ENCODE peak calls at places on chromosome 11, in ten cellular contexts. One of them, this sample, is unnamed.

GRCh38 chr11:124943242-124943641 is 7.4 kb upstream of the HEPACAM start:
- DNase-seq in GM12865: no peak
- DNase-seq in SJSA1: no peak
- DNase-seq in dorsolateral prefrontal cortex: peak
- DNase-seq in AG10803: no peak
- DNase-seq in GM23248: no peak
- DNase-seq in neural progenitor cell: no peak
- DNase-seq in cardiac fibroblast: no peak
- DNase-seq in mucosa of descending colon: no peak
- DNase-seq in prostate gland: no peak
- DNase-seq in this sample: no peak

GRCh38 chr11:77449060-77449521 is 24.8 kb downstream of the PAK1 start:
- DNase-seq in GM12865: peak
- DNase-seq in SJSA1: no peak
- DNase-seq in dorsolateral prefrontal cortex: no peak
- DNase-seq in AG10803: no peak
- DNase-seq in GM23248: no peak
- DNase-seq in neural progenitor cell: no peak
- DNase-seq in cardiac fibroblast: no peak
- DNase-seq in mucosa of descending colon: no peak
- DNase-seq in prostate gland: no peak
- DNase-seq in this sample: no peak

GRCh38 chr11:104731890-104732289 is 166.4 kb downstream of the CASP12 start:
- DNase-seq in GM12865: no peak
- DNase-seq in SJSA1: no peak
- DNase-seq in dorsolateral prefrontal cortex: no peak
- DNase-seq in AG10803: no peak
- DNase-seq in GM23248: no peak
- DNase-seq in neural progenitor cell: no peak
- DNase-seq in cardiac fibroblast: no peak
- DNase-seq in mucosa of descending colon: no peak
- DNase-seq in prostate gland: no peak
- DNase-seq in this sample: no peak

GRCh38 chr11:12469451-12469850 is 92.1 kb downstream of the PARVA start:
- DNase-seq in GM12865: no peak
- DNase-seq in SJSA1: no peak
- DNase-seq in dorsolateral prefrontal cortex: no peak
- DNase-seq in AG10803: peak
- DNase-seq in GM23248: peak
- DNase-seq in neural progenitor cell: no peak
- DNase-seq in cardiac fibroblast: no peak
- DNase-seq in mucosa of descending colon: no peak
- DNase-seq in prostate gland: no peak
- DNase-seq in this sample: no peak

GRCh38 chr11:104529213-104529612 is 365.3 kb upstream of the PDGFD start:
- DNase-seq in GM12865: no peak
- DNase-seq in SJSA1: no peak
- DNase-seq in dorsolateral prefrontal cortex: no peak
- DNase-seq in AG10803: no peak
- DNase-seq in GM23248: no peak
- DNase-seq in neural progenitor cell: no peak
- DNase-seq in cardiac fibroblast: no peak
- DNase-seq in mucosa of descending colon: no peak
- DNase-seq in prostate gland: no peak
- DNase-seq in this sample: peak

GRCh38 chr11:55554169-55554568 is at the start of gene OR4C15:
- DNase-seq in GM12865: no peak
- DNase-seq in SJSA1: no peak
- DNase-seq in dorsolateral prefrontal cortex: no peak
- DNase-seq in AG10803: no peak
- DNase-seq in GM23248: no peak
- DNase-seq in neural progenitor cell: no peak
- DNase-seq in cardiac fibroblast: no peak
- DNase-seq in mucosa of descending colon: no peak
- DNase-seq in prostate gland: no peak
- DNase-seq in this sample: no peak

GRCh38 chr11:69744435-69744834 is 30.7 kb downstream of the FGF4 start:
- DNase-seq in GM12865: no peak
- DNase-seq in SJSA1: peak
- DNase-seq in dorsolateral prefrontal cortex: no peak
- DNase-seq in AG10803: peak
- DNase-seq in GM23248: no peak
- DNase-seq in neural progenitor cell: no peak
- DNase-seq in cardiac fibroblast: peak
- DNase-seq in mucosa of descending colon: no peak
- DNase-seq in prostate gland: no peak
- DNase-seq in this sample: peak

GRCh38 chr11:86623041-86623621 is 49.3 kb downstream of the ME3 start:
- DNase-seq in GM12865: no peak
- DNase-seq in SJSA1: no peak
- DNase-seq in dorsolateral prefrontal cortex: no peak
- DNase-seq in AG10803: peak
- DNase-seq in GM23248: peak
- DNase-seq in neural progenitor cell: no peak
- DNase-seq in cardiac fibroblast: no peak
- DNase-seq in mucosa of descending colon: no peak
- DNase-seq in prostate gland: no peak
- DNase-seq in this sample: no peak

GRCh38 chr11:100515087-100515486 is 172.0 kb upstream of the ARHGAP42 start:
- DNase-seq in GM12865: no peak
- DNase-seq in SJSA1: peak
- DNase-seq in dorsolateral prefrontal cortex: no peak
- DNase-seq in AG10803: no peak
- DNase-seq in GM23248: peak
- DNase-seq in neural progenitor cell: peak
- DNase-seq in cardiac fibroblast: peak
- DNase-seq in mucosa of descending colon: no peak
- DNase-seq in prostate gland: no peak
- DNase-seq in this sample: no peak

GRCh38 chr11:100824041-100824440 is 137.0 kb downstream of the ARHGAP42 start:
- DNase-seq in GM12865: no peak
- DNase-seq in SJSA1: no peak
- DNase-seq in dorsolateral prefrontal cortex: no peak
- DNase-seq in AG10803: peak
- DNase-seq in GM23248: no peak
- DNase-seq in neural progenitor cell: no peak
- DNase-seq in cardiac fibroblast: no peak
- DNase-seq in mucosa of descending colon: no peak
- DNase-seq in prostate gland: no peak
- DNase-seq in this sample: no peak

GRCh38 chr11:68579455-68579854 is 104.9 kb upstream of the GAL start:
- DNase-seq in GM12865: no peak
- DNase-seq in SJSA1: no peak
- DNase-seq in dorsolateral prefrontal cortex: no peak
- DNase-seq in AG10803: no peak
- DNase-seq in GM23248: no peak
- DNase-seq in neural progenitor cell: no peak
- DNase-seq in cardiac fibroblast: peak
- DNase-seq in mucosa of descending colon: no peak
- DNase-seq in prostate gland: no peak
- DNase-seq in this sample: no peak

GRCh38 chr11:129938764-129939163 is 43.4 kb upstream of the NFRKB start:
- DNase-seq in GM12865: no peak
- DNase-seq in SJSA1: no peak
- DNase-seq in dorsolateral prefrontal cortex: no peak
- DNase-seq in AG10803: no peak
- DNase-seq in GM23248: no peak
- DNase-seq in neural progenitor cell: no peak
- DNase-seq in cardiac fibroblast: no peak
- DNase-seq in mucosa of descending colon: no peak
- DNase-seq in prostate gland: no peak
- DNase-seq in this sample: no peak

GRCh38 chr11:2518983-2519340 is 74.2 kb downstream of the KCNQ1 start:
- DNase-seq in GM12865: no peak
- DNase-seq in SJSA1: no peak
- DNase-seq in dorsolateral prefrontal cortex: peak
- DNase-seq in AG10803: no peak
- DNase-seq in GM23248: no peak
- DNase-seq in neural progenitor cell: peak
- DNase-seq in cardiac fibroblast: no peak
- DNase-seq in mucosa of descending colon: peak
- DNase-seq in prostate gland: no peak
- DNase-seq in this sample: no peak
- H3K4me3 ChIP-seq in GM12865: no peak
- H3K4me3 ChIP-seq in SJSA1: no peak
- H3K4me3 ChIP-seq in dorsolateral prefrontal cortex: no peak
- H3K4me3 ChIP-seq in AG10803: no peak
- H3K4me3 ChIP-seq in GM23248: no peak
- H3K4me3 ChIP-seq in neural progenitor cell: no peak
- H3K4me3 ChIP-seq in cardiac fibroblast: no peak
- H3K4me3 ChIP-seq in mucosa of descending colon: no peak
- H3K4me3 ChIP-seq in prostate gland: no peak
- H3K4me3 ChIP-seq in this sample: no peak

GRCh38 chr11:74749127-74749964 is 697 bp downstream of the RNF169 start:
- DNase-seq in GM12865: peak
- DNase-seq in SJSA1: peak
- DNase-seq in dorsolateral prefrontal cortex: no peak
- DNase-seq in AG10803: peak
- DNase-seq in GM23248: peak
- DNase-seq in neural progenitor cell: peak
- DNase-seq in cardiac fibroblast: peak
- DNase-seq in mucosa of descending colon: peak
- DNase-seq in prostate gland: peak
- DNase-seq in this sample: no peak

GRCh38 chr11:74755395-74755995 is 6.8 kb downstream of the RNF169 start:
- DNase-seq in GM12865: no peak
- DNase-seq in SJSA1: peak
- DNase-seq in dorsolateral prefrontal cortex: no peak
- DNase-seq in AG10803: no peak
- DNase-seq in GM23248: peak
- DNase-seq in neural progenitor cell: no peak
- DNase-seq in cardiac fibroblast: peak
- DNase-seq in mucosa of descending colon: no peak
- DNase-seq in prostate gland: no peak
- DNase-seq in this sample: no peak

GRCh38 chr11:74749965-74750296 is 1.3 kb downstream of the RNF169 start:
- DNase-seq in GM12865: peak
- DNase-seq in SJSA1: no peak
- DNase-seq in dorsolateral prefrontal cortex: no peak
- DNase-seq in AG10803: no peak
- DNase-seq in GM23248: peak
- DNase-seq in neural progenitor cell: no peak
- DNase-seq in cardiac fibroblast: no peak
- DNase-seq in mucosa of descending colon: no peak
- DNase-seq in prostate gland: no peak
- DNase-seq in this sample: no peak

GRCh38 chr11:74756571-74756970 is 7.9 kb downstream of the RNF169 start:
- DNase-seq in GM12865: no peak
- DNase-seq in SJSA1: no peak
- DNase-seq in dorsolateral prefrontal cortex: no peak
- DNase-seq in AG10803: no peak
- DNase-seq in GM23248: no peak
- DNase-seq in neural progenitor cell: no peak
- DNase-seq in cardiac fibroblast: no peak
- DNase-seq in mucosa of descending colon: no peak
- DNase-seq in prostate gland: no peak
- DNase-seq in this sample: no peak

GRCh38 chr11:74754507-74755255 is 6.0 kb downstream of the RNF169 start:
- DNase-seq in GM12865: peak
- DNase-seq in SJSA1: peak
- DNase-seq in dorsolateral prefrontal cortex: no peak
- DNase-seq in AG10803: peak
- DNase-seq in GM23248: peak
- DNase-seq in neural progenitor cell: no peak
- DNase-seq in cardiac fibroblast: peak
- DNase-seq in mucosa of descending colon: no peak
- DNase-seq in prostate gland: no peak
- DNase-seq in this sample: peak
- H3K4me3 ChIP-seq in GM12865: no peak
- H3K4me3 ChIP-seq in SJSA1: peak
- H3K4me3 ChIP-seq in dorsolateral prefrontal cortex: no peak
- H3K4me3 ChIP-seq in AG10803: peak
- H3K4me3 ChIP-seq in GM23248: peak
- H3K4me3 ChIP-seq in neural progenitor cell: no peak
- H3K4me3 ChIP-seq in cardiac fibroblast: peak
- H3K4me3 ChIP-seq in mucosa of descending colon: no peak
- H3K4me3 ChIP-seq in prostate gland: no peak
- H3K4me3 ChIP-seq in this sample: no peak

DNA sequence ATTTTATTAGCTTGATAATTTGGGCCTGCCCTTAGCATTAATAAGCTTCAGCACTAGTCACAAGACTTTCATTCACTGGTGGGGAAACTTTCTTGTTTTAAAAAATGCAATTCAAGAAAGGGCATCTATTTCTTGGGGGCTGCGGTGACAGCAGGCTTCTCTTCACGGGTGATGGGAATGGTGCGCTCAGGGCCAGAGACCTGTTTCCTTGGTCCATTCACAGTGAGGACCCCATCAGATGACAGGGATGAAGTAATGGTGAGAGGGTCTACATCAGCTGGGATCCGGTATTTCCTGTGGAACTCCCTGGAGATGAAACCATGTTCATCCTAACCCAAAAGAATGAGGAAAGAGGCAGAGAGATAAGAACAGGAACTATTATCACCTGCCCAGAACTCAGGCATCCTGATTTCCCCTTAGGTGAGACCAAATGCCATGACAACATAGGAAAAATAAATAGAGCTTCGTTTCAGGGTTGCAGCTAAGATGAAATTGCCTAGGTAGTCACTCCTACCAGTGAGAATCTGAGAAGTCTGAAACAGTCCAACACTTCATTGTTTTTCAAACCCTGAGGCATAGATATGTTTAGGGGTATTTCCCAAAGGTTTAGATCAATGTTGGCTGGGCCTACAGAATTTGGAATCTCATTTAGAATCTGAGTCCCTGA is 2.8 kb downstream of the CRYAB start:
- DNase-seq in GM12865: no peak
- DNase-seq in SJSA1: no peak
- DNase-seq in dorsolateral prefrontal cortex: no peak
- DNase-seq in AG10803: no peak
- DNase-seq in GM23248: no peak
- DNase-seq in neural progenitor cell: no peak
- DNase-seq in cardiac fibroblast: no peak
- DNase-seq in mucosa of descending colon: no peak
- DNase-seq in prostate gland: no peak
- DNase-seq in this sample: no peak
- H3K4me3 ChIP-seq in GM12865: no peak
- H3K4me3 ChIP-seq in SJSA1: no peak
- H3K4me3 ChIP-seq in dorsolateral prefrontal cortex: peak
- H3K4me3 ChIP-seq in AG10803: no peak
- H3K4me3 ChIP-seq in GM23248: no peak
- H3K4me3 ChIP-seq in neural progenitor cell: no peak
- H3K4me3 ChIP-seq in cardiac fibroblast: no peak
- H3K4me3 ChIP-seq in mucosa of descending colon: no peak
- H3K4me3 ChIP-seq in prostate gland: no peak
- H3K4me3 ChIP-seq in this sample: no peak

DNA sequence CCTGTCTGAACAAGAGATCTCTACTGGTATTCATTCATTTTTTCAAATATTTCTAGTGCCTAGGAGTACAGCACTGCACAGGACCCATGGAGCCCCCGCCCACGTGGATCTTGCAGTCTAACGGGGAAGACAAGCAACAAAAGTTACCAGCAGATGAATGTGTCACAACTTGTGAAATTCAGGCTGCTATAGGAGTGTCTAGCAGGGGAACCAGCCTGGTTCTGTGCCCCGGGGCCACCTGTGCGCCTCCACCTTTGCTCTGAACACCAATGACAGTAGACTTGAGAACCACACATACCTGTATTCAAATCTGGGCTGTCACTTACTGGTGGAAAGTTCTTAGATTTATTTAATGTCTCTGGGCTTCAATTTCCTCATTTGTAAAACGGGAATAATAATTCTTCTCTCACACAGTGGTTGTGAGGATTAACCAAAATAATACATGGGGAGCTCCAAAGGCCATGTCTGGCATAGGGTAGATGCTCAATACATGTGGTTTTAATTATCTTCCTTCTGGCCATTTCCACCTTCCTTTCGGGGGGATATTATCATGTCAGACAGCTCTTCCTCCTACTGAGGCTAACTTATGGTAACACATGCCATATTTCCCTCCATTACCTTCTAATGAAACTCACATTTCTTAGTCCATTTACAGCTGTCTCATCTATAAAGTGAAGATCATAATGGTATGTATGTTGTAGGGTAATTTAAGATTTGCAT is 17.8 kb downstream of the POU2AF1 start:
- DNase-seq in GM12865: peak
- DNase-seq in SJSA1: no peak
- DNase-seq in dorsolateral prefrontal cortex: no peak
- DNase-seq in AG10803: no peak
- DNase-seq in GM23248: no peak
- DNase-seq in neural progenitor cell: no peak
- DNase-seq in cardiac fibroblast: no peak
- DNase-seq in mucosa of descending colon: no peak
- DNase-seq in prostate gland: no peak
- DNase-seq in this sample: no peak
- H3K4me3 ChIP-seq in GM12865: no peak
- H3K4me3 ChIP-seq in SJSA1: no peak
- H3K4me3 ChIP-seq in dorsolateral prefrontal cortex: no peak
- H3K4me3 ChIP-seq in AG10803: no peak
- H3K4me3 ChIP-seq in GM23248: no peak
- H3K4me3 ChIP-seq in neural progenitor cell: no peak
- H3K4me3 ChIP-seq in cardiac fibroblast: no peak
- H3K4me3 ChIP-seq in mucosa of descending colon: no peak
- H3K4me3 ChIP-seq in prostate gland: no peak
- H3K4me3 ChIP-seq in this sample: no peak

This sample was measured in skeletal muscle cell.